ENCODE peak calls at places on chromosomes 3 and 15, in eight cellular contexts. T is B cell, G is neural crest cell, V is cardiac fibroblast, J is GM12878, P is fibroblast of mammary gland, N is BE2C, Y is endothelial cell of umbilical vein. W is an unnamed sample.

GRCh38 chr3:86563358-86563970 is 427.5 kb downstream of the VGLL3 start:
- DNase-seq in P (peak; percentile 46), V (peak; percentile 62), G (no peak), Y (peak; percentile 26), J (no peak), N (no peak), T (peak; percentile 3), W (no peak)

GRCh38 chr15:56369234-56369633 is 4.0 kb downstream of the TEX9 start:
- DNase-seq in J (no peak), P (no peak), N (no peak), G (no peak), T (no peak), Y (no peak), V (no peak), W (no peak)

GRCh38 chr3:128922804-128923459 is 43.5 kb downstream of the ACAD9 start:
- DNase-seq in J (no peak), V (no peak), Y (no peak), T (no peak), P (no peak), G (no peak), N (no peak), W (no peak)

GRCh38 chr3:66195347-66195783 is 25.4 kb upstream of the SLC25A26 start:
- DNase-seq in T (no peak), Y (peak; percentile 59), N (peak; percentile 90), P (peak; percentile 52), J (no peak), V (peak; percentile 55), G (peak; percentile 54), W (peak; percentile 79)

GRCh38 chr3:132135628-132136333 is 101.0 kb upstream of the CPNE4 start:
- DNase-seq in P (peak; percentile 98), T (no peak), V (peak; percentile 98), J (no peak), Y (peak; percentile 75), N (no peak), G (no peak), W (no peak)

GRCh38 chr3:129313415-129313982 is 34.8 kb downstream of the HMCES start:
- DNase-seq in J (no peak), Y (no peak), N (no peak), G (no peak), T (no peak), P (peak; percentile 23), V (peak; percentile 19), W (no peak)

GRCh38 chr3:194596906-194597305 is 36.3 kb downstream of the TMEM44 start:
- DNase-seq in T (no peak), Y (no peak), V (no peak), J (no peak), N (no peak), G (no peak), P (no peak), W (no peak)

GRCh38 chr3:61353353-61353752 is 102.1 kb upstream of the FHIT start:
- DNase-seq in J (no peak), V (no peak), Y (no peak), N (no peak), P (no peak), T (no peak), G (no peak), W (no peak)

GRCh38 chr3:13857702-13858380 is 22.0 kb downstream of the WNT7A start:
- DNase-seq in V (no peak), N (no peak), J (no peak), P (no peak), G (no peak), Y (no peak), T (no peak), W (no peak)

GRCh38 chr3:23662079-23662617 is 143.6 kb upstream of the UBE2E1 start:
- DNase-seq in Y (no peak), J (no peak), T (no peak), V (no peak), N (no peak), P (peak; percentile 58), G (no peak), W (no peak)

GRCh38 chr3:78143000-78143399 is 1103.1 kb downstream of the ROBO2 start:
- DNase-seq in G (no peak), N (no peak), T (no peak), J (no peak), V (no peak), Y (peak; percentile 75), P (no peak), W (no peak)

GRCh38 chr15:39574416-39574815 is 6.5 kb upstream of the THBS1 start:
- DNase-seq in J (no peak), Y (no peak), V (peak; percentile 50), N (no peak), G (no peak), P (peak; percentile 24), T (no peak), W (no peak)

GRCh38 chr3:25584011-25584789 is 80.5 kb downstream of the TOP2B start:
- DNase-seq in V (no peak), J (no peak), T (no peak), G (no peak), P (no peak), N (no peak), Y (no peak), W (no peak)

GRCh38 chr3:99656606-99657005 is 18.2 kb downstream of the COL8A1 start:
- DNase-seq in V (no peak), T (no peak), N (no peak), J (no peak), Y (peak; percentile 50), P (peak; percentile 79), G (no peak), W (no peak)

GRCh38 chr15:69815793-69816192 is 281.9 kb downstream of the TLE3 start:
- DNase-seq in P (no peak), T (no peak), G (no peak), J (no peak), V (no peak), Y (no peak), N (no peak), W (no peak)

GRCh38 chr3:158991146-158991705 is 189.4 kb downstream of the MFSD1 start:
- DNase-seq in P (no peak), G (no peak), T (no peak), N (no peak), Y (no peak), J (no peak), V (no peak), W (no peak)

GRCh38 chr3:133942761-133943535 is 47.3 kb upstream of the RAB6B start:
- DNase-seq in Y (no peak), J (no peak), P (no peak), N (no peak), V (no peak), G (no peak), T (no peak), W (no peak)

GRCh38 chr15:78392430-78392829 is 45.6 kb upstream of the IREB2 start:
- DNase-seq in Y (no peak), G (no peak), J (no peak), P (no peak), V (no peak), N (peak; percentile 64), T (no peak), W (no peak)

GRCh38 chr15:57562220-57562769 is 29.4 kb upstream of the MYZAP start:
- DNase-seq in P (no peak), T (peak; percentile 18), N (peak; percentile 89), V (no peak), G (no peak), J (no peak), Y (no peak), W (no peak)

GRCh38 chr3:12841970-12842328 is 584 bp upstream of the RPL32 start:
- DNase-seq in J (no peak), T (no peak), G (no peak), Y (no peak), V (no peak), P (no peak), N (no peak), W (no peak)
- TF ChIP-seq CTCF in J (no peak), T (peak; percentile 18), G (peak; percentile 22), Y (no peak), V (no peak), P (no peak), N (no peak), W (peak; percentile 44)

GRCh38 chr3:170038434-170039110 is 777 bp downstream of the GPR160 start:
- DNase-seq in N (peak; percentile 15), G (no peak), P (no peak), T (peak; percentile 73), Y (no peak), V (no peak), J (no peak), W (peak; percentile 21)
- TF ChIP-seq CTCF in N (no peak), G (peak; percentile 34), P (no peak), T (peak; percentile 47), Y (no peak), V (no peak), J (peak; percentile 33), W (no peak)

DNA sequence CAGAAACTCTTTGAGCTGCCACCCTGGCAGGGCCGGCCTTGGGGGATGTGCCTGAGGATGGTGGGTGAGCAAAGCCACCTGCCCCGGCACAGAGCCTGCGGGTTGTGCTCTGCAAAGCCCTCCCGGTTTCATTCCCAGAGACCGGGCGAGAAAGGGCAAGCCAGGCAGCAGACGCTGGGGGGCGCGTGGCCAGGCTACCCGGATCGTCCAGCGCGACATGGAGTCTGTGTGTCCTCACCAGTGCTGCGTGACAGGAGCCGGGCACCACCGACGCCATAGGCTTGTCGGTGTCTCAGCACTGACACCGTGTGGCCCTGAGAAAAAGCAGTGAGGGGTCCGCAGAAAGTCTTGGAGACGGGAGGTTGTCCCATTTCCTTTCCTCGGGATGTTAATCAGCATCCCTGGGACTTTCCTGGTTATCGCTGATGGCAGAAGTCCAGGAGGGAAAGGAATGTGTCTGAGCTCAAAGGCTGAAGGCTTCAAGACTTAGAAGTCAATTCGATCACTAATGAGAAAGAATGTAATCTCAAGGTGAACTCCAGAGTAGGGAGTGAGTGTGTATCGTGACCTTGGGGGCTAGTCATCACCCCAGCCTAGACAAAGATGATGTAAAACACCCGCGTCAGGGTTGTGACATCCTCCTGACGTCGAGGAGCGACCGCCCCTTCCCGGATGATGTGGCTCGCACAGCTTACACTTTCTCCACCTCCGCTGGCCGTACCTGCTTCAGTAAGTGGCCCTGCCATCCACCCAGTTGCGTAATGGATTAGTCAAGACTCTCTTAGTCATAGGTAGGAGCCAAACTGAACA is 36.3 kb upstream of the PLA2G4E start:
- DNase-seq in V (peak; percentile 83), G (peak; percentile 75), N (peak; percentile 95), T (peak; percentile 55), J (no peak), P (peak; percentile 67), Y (peak; percentile 84), W (peak; percentile 84)
- TF ChIP-seq CTCF in V (peak; percentile 46), G (peak; percentile 70), N (peak; percentile 84), T (peak; percentile 20), J (peak; percentile 67), P (peak; percentile 39), Y (peak; percentile 81), W (no peak)

GRCh38 chr15:73928971-73929627 is 2.8 kb downstream of the LOXL1 start:
- DNase-seq in T (no peak), V (no peak), N (no peak), P (peak; percentile 43), Y (no peak), G (no peak), J (no peak), W (peak; percentile 80)

GRCh38 chr15:73927003-73927475 is 777 bp downstream of the LOXL1 start:
- DNase-seq in V (no peak), Y (peak; percentile 27), P (no peak), N (peak; percentile 70), T (peak; percentile 50), G (peak; percentile 41), J (no peak), W (peak; percentile 80)

GRCh38 chr15:73926191-73927002 is at the start of gene LOXL1:
- DNase-seq in Y (peak; percentile 56), J (no peak), N (peak; percentile 75), T (peak; percentile 16), P (peak; percentile 88), V (peak; percentile 92), G (peak; percentile 61), W (peak; percentile 79)

GRCh38 chr15:73928241-73928579 is 1.9 kb downstream of the LOXL1 start:
- DNase-seq in J (no peak), P (no peak), G (no peak), V (no peak), T (no peak), N (no peak), Y (no peak), W (peak; percentile 45)

GRCh38 chr15:73927476-73928240 is 1.4 kb downstream of the LOXL1 start:
- DNase-seq in V (peak; percentile 48), Y (peak; percentile 45), N (peak; percentile 66), P (peak; percentile 42), G (no peak), T (peak; percentile 79), J (no peak), W (peak; percentile 77)
- TF ChIP-seq CTCF in V (peak; percentile 47), Y (peak; percentile 28), N (peak; percentile 52), P (peak; percentile 37), G (peak; percentile 58), T (peak; percentile 78), J (peak; percentile 25), W (peak; percentile 65)